ENCODE peak calls at places on chromosomes 12 and 14, in eight cellular contexts. One of them, this sample, is unnamed.

GRCh38 chr14:105528859-105529505 is 2.6 kb downstream of the TMEM121 start:
- DNase-seq in activated B cell treated with CpG ODN at 0.5 μM for 24 hours: no peak
- DNase-seq in spleen: peak
- DNase-seq in GM12865: peak
- DNase-seq in WTC11: no peak
- DNase-seq in progenitor cell of endocrine pancreas: no peak
- DNase-seq in mesothelial cell of epicardium: no peak
- DNase-seq in esophagus squamous epithelium: no peak
- DNase-seq in this sample: peak

GRCh38 chr14:77302926-77303325 is 17.8 kb downstream of the POMT2 start:
- DNase-seq in activated B cell treated with CpG ODN at 0.5 μM for 24 hours: no peak
- DNase-seq in spleen: no peak
- DNase-seq in GM12865: peak
- DNase-seq in WTC11: no peak
- DNase-seq in progenitor cell of endocrine pancreas: no peak
- DNase-seq in mesothelial cell of epicardium: no peak
- DNase-seq in esophagus squamous epithelium: no peak
- DNase-seq in this sample: peak

GRCh38 chr12:53999596-54000104 is 311 bp upstream of the HOXC9 start:
- DNase-seq in activated B cell treated with CpG ODN at 0.5 μM for 24 hours: no peak
- DNase-seq in spleen: no peak
- DNase-seq in GM12865: no peak
- DNase-seq in WTC11: no peak
- DNase-seq in progenitor cell of endocrine pancreas: no peak
- DNase-seq in mesothelial cell of epicardium: no peak
- DNase-seq in esophagus squamous epithelium: no peak
- DNase-seq in this sample: peak

GRCh38 chr14:38646391-38646790 is 390.5 kb upstream of the CLEC14A start:
- DNase-seq in activated B cell treated with CpG ODN at 0.5 μM for 24 hours: no peak
- DNase-seq in spleen: peak
- DNase-seq in GM12865: no peak
- DNase-seq in WTC11: no peak
- DNase-seq in progenitor cell of endocrine pancreas: no peak
- DNase-seq in mesothelial cell of epicardium: no peak
- DNase-seq in esophagus squamous epithelium: no peak
- DNase-seq in this sample: no peak

GRCh38 chr12:89453121-89453520 is 71.5 kb downstream of the GALNT4 start:
- DNase-seq in activated B cell treated with CpG ODN at 0.5 μM for 24 hours: no peak
- DNase-seq in spleen: no peak
- DNase-seq in GM12865: no peak
- DNase-seq in WTC11: no peak
- DNase-seq in progenitor cell of endocrine pancreas: no peak
- DNase-seq in mesothelial cell of epicardium: no peak
- DNase-seq in esophagus squamous epithelium: no peak
- DNase-seq in this sample: no peak

GRCh38 chr12:25433581-25434325 is 119.3 kb downstream of the LMNTD1 start:
- DNase-seq in activated B cell treated with CpG ODN at 0.5 μM for 24 hours: no peak
- DNase-seq in spleen: no peak
- DNase-seq in GM12865: no peak
- DNase-seq in WTC11: no peak
- DNase-seq in progenitor cell of endocrine pancreas: no peak
- DNase-seq in mesothelial cell of epicardium: no peak
- DNase-seq in esophagus squamous epithelium: no peak
- DNase-seq in this sample: no peak

GRCh38 chr14:105627701-105628100 is 101.3 kb downstream of the TMEM121 start:
- DNase-seq in activated B cell treated with CpG ODN at 0.5 μM for 24 hours: no peak
- DNase-seq in spleen: no peak
- DNase-seq in GM12865: no peak
- DNase-seq in WTC11: no peak
- DNase-seq in progenitor cell of endocrine pancreas: no peak
- DNase-seq in mesothelial cell of epicardium: no peak
- DNase-seq in esophagus squamous epithelium: no peak
- DNase-seq in this sample: no peak

GRCh38 chr12:54958048-54958658 is 26.4 kb downstream of the TESPA1 start:
- DNase-seq in activated B cell treated with CpG ODN at 0.5 μM for 24 hours: no peak
- DNase-seq in spleen: no peak
- DNase-seq in GM12865: peak
- DNase-seq in WTC11: peak
- DNase-seq in progenitor cell of endocrine pancreas: peak
- DNase-seq in mesothelial cell of epicardium: peak
- DNase-seq in esophagus squamous epithelium: no peak
- DNase-seq in this sample: peak

GRCh38 chr12:76186507-76186906 is 102.0 kb upstream of the NAP1L1 start:
- DNase-seq in activated B cell treated with CpG ODN at 0.5 μM for 24 hours: no peak
- DNase-seq in spleen: no peak
- DNase-seq in GM12865: no peak
- DNase-seq in WTC11: no peak
- DNase-seq in progenitor cell of endocrine pancreas: no peak
- DNase-seq in mesothelial cell of epicardium: no peak
- DNase-seq in esophagus squamous epithelium: no peak
- DNase-seq in this sample: no peak

GRCh38 chr12:76178461-76178860 is 94.0 kb upstream of the NAP1L1 start:
- DNase-seq in activated B cell treated with CpG ODN at 0.5 μM for 24 hours: no peak
- DNase-seq in spleen: no peak
- DNase-seq in GM12865: no peak
- DNase-seq in WTC11: no peak
- DNase-seq in progenitor cell of endocrine pancreas: no peak
- DNase-seq in mesothelial cell of epicardium: no peak
- DNase-seq in esophagus squamous epithelium: no peak
- DNase-seq in this sample: no peak

GRCh38 chr12:76176935-76177334 is 92.5 kb upstream of the NAP1L1 start:
- DNase-seq in activated B cell treated with CpG ODN at 0.5 μM for 24 hours: no peak
- DNase-seq in spleen: no peak
- DNase-seq in GM12865: no peak
- DNase-seq in WTC11: no peak
- DNase-seq in progenitor cell of endocrine pancreas: no peak
- DNase-seq in mesothelial cell of epicardium: no peak
- DNase-seq in esophagus squamous epithelium: no peak
- DNase-seq in this sample: no peak

GRCh38 chr12:76183459-76184186 is 99.1 kb upstream of the NAP1L1 start:
- DNase-seq in activated B cell treated with CpG ODN at 0.5 μM for 24 hours: no peak
- DNase-seq in spleen: no peak
- DNase-seq in GM12865: peak
- DNase-seq in WTC11: no peak
- DNase-seq in progenitor cell of endocrine pancreas: no peak
- DNase-seq in mesothelial cell of epicardium: no peak
- DNase-seq in esophagus squamous epithelium: no peak
- DNase-seq in this sample: peak

DNA sequence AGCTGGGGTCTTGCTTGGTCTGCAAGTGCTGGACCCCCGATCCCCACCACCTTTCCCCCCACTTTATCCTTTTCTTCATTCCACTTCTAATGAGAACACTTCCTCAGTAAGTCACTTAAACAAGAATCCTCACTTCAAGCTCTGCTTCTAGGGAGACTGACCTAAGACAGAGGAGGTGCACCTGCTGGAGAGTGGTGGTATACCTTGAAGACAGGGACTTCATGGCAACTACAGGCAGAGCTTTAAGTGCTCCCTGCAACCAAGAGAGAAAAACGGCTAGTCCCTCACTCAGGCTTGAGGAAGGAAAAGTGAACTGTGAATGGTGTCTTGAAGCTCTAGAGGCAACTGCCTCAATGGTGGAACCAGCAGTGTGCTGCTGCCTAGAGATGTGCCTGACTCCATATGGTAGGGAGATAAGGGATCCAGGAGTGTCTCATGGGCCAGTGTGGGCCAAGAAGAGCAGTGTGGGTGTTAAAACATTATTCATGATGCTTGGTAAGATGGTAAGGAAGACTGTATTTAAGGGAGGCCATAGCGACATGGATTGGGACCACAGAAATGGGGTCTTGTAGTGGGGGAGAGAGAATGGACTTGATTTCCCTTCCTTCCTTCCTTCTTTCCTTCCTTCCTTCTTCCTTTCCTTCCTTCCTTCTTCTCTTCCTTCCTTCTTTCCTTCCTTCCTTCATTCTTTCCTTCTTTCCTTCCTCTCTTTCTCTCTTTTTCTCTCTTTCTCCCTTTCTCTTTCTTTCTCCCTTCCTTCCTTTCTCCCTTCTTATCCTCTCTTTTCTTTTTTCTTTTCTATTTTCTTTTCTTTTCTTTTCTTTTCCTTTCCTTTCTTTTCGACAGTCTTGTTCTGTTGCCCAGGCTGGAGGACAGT is 96.2 kb upstream of the NAP1L1 start:
- DNase-seq in activated B cell treated with CpG ODN at 0.5 μM for 24 hours: no peak
- DNase-seq in spleen: no peak
- DNase-seq in GM12865: peak
- DNase-seq in WTC11: no peak
- DNase-seq in progenitor cell of endocrine pancreas: no peak
- DNase-seq in mesothelial cell of epicardium: no peak
- DNase-seq in esophagus squamous epithelium: no peak
- DNase-seq in this sample: no peak
- TF ChIP-seq CTCF in activated B cell treated with CpG ODN at 0.5 μM for 24 hours: no peak
- TF ChIP-seq CTCF in spleen: no peak
- TF ChIP-seq CTCF in GM12865: peak
- TF ChIP-seq CTCF in WTC11: no peak
- TF ChIP-seq CTCF in progenitor cell of endocrine pancreas: no peak
- TF ChIP-seq CTCF in mesothelial cell of epicardium: no peak
- TF ChIP-seq CTCF in esophagus squamous epithelium: no peak
- TF ChIP-seq CTCF in this sample: no peak

GRCh38 chr12:112468041-112468440 is 49.3 kb downstream of the PTPN11 start:
- DNase-seq in activated B cell treated with CpG ODN at 0.5 μM for 24 hours: no peak
- DNase-seq in spleen: no peak
- DNase-seq in GM12865: no peak
- DNase-seq in WTC11: no peak
- DNase-seq in progenitor cell of endocrine pancreas: no peak
- DNase-seq in mesothelial cell of epicardium: no peak
- DNase-seq in esophagus squamous epithelium: no peak
- DNase-seq in this sample: no peak

GRCh38 chr12:112473056-112473455 is 54.3 kb downstream of the PTPN11 start:
- DNase-seq in activated B cell treated with CpG ODN at 0.5 μM for 24 hours: no peak
- DNase-seq in spleen: no peak
- DNase-seq in GM12865: peak
- DNase-seq in WTC11: no peak
- DNase-seq in progenitor cell of endocrine pancreas: no peak
- DNase-seq in mesothelial cell of epicardium: no peak
- DNase-seq in esophagus squamous epithelium: no peak
- DNase-seq in this sample: peak
- TF ChIP-seq CTCF in activated B cell treated with CpG ODN at 0.5 μM for 24 hours: no peak
- TF ChIP-seq CTCF in spleen: no peak
- TF ChIP-seq CTCF in GM12865: peak
- TF ChIP-seq CTCF in WTC11: no peak
- TF ChIP-seq CTCF in progenitor cell of endocrine pancreas: peak
- TF ChIP-seq CTCF in mesothelial cell of epicardium: no peak
- TF ChIP-seq CTCF in esophagus squamous epithelium: no peak
- TF ChIP-seq CTCF in this sample: no peak

GRCh38 chr12:6342140-6342889 is 439 bp upstream of the TNFRSF1A start:
- DNase-seq in activated B cell treated with CpG ODN at 0.5 μM for 24 hours: no peak
- DNase-seq in spleen: no peak
- DNase-seq in GM12865: no peak
- DNase-seq in WTC11: no peak
- DNase-seq in progenitor cell of endocrine pancreas: no peak
- DNase-seq in mesothelial cell of epicardium: no peak
- DNase-seq in esophagus squamous epithelium: no peak
- DNase-seq in this sample: no peak

GRCh38 chr12:6338955-6339761 is 2.7 kb downstream of the TNFRSF1A start:
- DNase-seq in activated B cell treated with CpG ODN at 0.5 μM for 24 hours: no peak
- DNase-seq in spleen: no peak
- DNase-seq in GM12865: no peak
- DNase-seq in WTC11: no peak
- DNase-seq in progenitor cell of endocrine pancreas: no peak
- DNase-seq in mesothelial cell of epicardium: no peak
- DNase-seq in esophagus squamous epithelium: no peak
- DNase-seq in this sample: no peak

GRCh38 chr12:6341439-6342139 is at the start of gene TNFRSF1A:
- DNase-seq in activated B cell treated with CpG ODN at 0.5 μM for 24 hours: no peak
- DNase-seq in spleen: peak
- DNase-seq in GM12865: peak
- DNase-seq in WTC11: no peak
- DNase-seq in progenitor cell of endocrine pancreas: peak
- DNase-seq in mesothelial cell of epicardium: no peak
- DNase-seq in esophagus squamous epithelium: no peak
- DNase-seq in this sample: peak

GRCh38 chr12:6343518-6343917 is 1.6 kb upstream of the TNFRSF1A start:
- DNase-seq in activated B cell treated with CpG ODN at 0.5 μM for 24 hours: no peak
- DNase-seq in spleen: no peak
- DNase-seq in GM12865: no peak
- DNase-seq in WTC11: no peak
- DNase-seq in progenitor cell of endocrine pancreas: no peak
- DNase-seq in mesothelial cell of epicardium: no peak
- DNase-seq in esophagus squamous epithelium: no peak
- DNase-seq in this sample: no peak

GRCh38 chr12:6340745-6341438 is 984 bp downstream of the TNFRSF1A start:
- DNase-seq in activated B cell treated with CpG ODN at 0.5 μM for 24 hours: no peak
- DNase-seq in spleen: peak
- DNase-seq in GM12865: no peak
- DNase-seq in WTC11: no peak
- DNase-seq in progenitor cell of endocrine pancreas: no peak
- DNase-seq in mesothelial cell of epicardium: no peak
- DNase-seq in esophagus squamous epithelium: no peak
- DNase-seq in this sample: no peak
- TF ChIP-seq CTCF in activated B cell treated with CpG ODN at 0.5 μM for 24 hours: no peak
- TF ChIP-seq CTCF in spleen: no peak
- TF ChIP-seq CTCF in GM12865: no peak
- TF ChIP-seq CTCF in WTC11: no peak
- TF ChIP-seq CTCF in progenitor cell of endocrine pancreas: no peak
- TF ChIP-seq CTCF in mesothelial cell of epicardium: no peak
- TF ChIP-seq CTCF in esophagus squamous epithelium: no peak
- TF ChIP-seq CTCF in this sample: no peak

GRCh38 chr14:20557212-20557542 is 3.7 kb downstream of the RNASE9 start:
- DNase-seq in activated B cell treated with CpG ODN at 0.5 μM for 24 hours: no peak
- DNase-seq in spleen: no peak
- DNase-seq in GM12865: no peak
- DNase-seq in WTC11: no peak
- DNase-seq in progenitor cell of endocrine pancreas: no peak
- DNase-seq in mesothelial cell of epicardium: no peak
- DNase-seq in esophagus squamous epithelium: no peak
- DNase-seq in this sample: no peak

GRCh38 chr14:20564501-20564997 is 3.7 kb upstream of the RNASE9 start:
- DNase-seq in activated B cell treated with CpG ODN at 0.5 μM for 24 hours: no peak
- DNase-seq in spleen: no peak
- DNase-seq in GM12865: no peak
- DNase-seq in WTC11: peak
- DNase-seq in progenitor cell of endocrine pancreas: no peak
- DNase-seq in mesothelial cell of epicardium: no peak
- DNase-seq in esophagus squamous epithelium: no peak
- DNase-seq in this sample: no peak

GRCh38 chr14:20559461-20559904 is 1.4 kb downstream of the RNASE9 start:
- DNase-seq in activated B cell treated with CpG ODN at 0.5 μM for 24 hours: no peak
- DNase-seq in spleen: no peak
- DNase-seq in GM12865: no peak
- DNase-seq in WTC11: no peak
- DNase-seq in progenitor cell of endocrine pancreas: no peak
- DNase-seq in mesothelial cell of epicardium: no peak
- DNase-seq in esophagus squamous epithelium: no peak
- DNase-seq in this sample: no peak

GRCh38 chr14:20563966-20564365 is 3.1 kb upstream of the RNASE9 start:
- DNase-seq in activated B cell treated with CpG ODN at 0.5 μM for 24 hours: no peak
- DNase-seq in spleen: no peak
- DNase-seq in GM12865: no peak
- DNase-seq in WTC11: no peak
- DNase-seq in progenitor cell of endocrine pancreas: no peak
- DNase-seq in mesothelial cell of epicardium: no peak
- DNase-seq in esophagus squamous epithelium: no peak
- DNase-seq in this sample: no peak

DNA sequence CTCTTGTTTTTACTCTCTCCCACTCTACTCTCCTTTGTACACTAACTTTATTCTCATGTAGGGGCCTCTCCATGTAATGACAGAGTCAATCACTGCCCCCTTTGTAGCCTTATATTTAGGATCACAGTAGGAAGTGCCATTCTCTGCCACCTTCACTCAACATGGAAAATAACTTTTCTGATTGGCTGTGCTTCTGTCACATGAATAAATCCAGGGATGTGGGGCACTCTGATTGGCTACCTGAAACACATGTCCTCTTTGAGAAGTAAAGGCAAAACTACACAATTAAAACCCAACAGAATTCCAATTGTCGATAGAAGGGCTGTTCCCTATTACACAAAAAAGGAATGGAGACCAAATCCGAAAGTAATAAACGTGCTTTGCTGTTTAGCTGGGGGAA is at the start of gene RNASE9:
- DNase-seq in activated B cell treated with CpG ODN at 0.5 μM for 24 hours: no peak
- DNase-seq in spleen: no peak
- DNase-seq in GM12865: no peak
- DNase-seq in WTC11: no peak
- DNase-seq in progenitor cell of endocrine pancreas: no peak
- DNase-seq in mesothelial cell of epicardium: no peak
- DNase-seq in esophagus squamous epithelium: no peak
- DNase-seq in this sample: no peak
- TF ChIP-seq CTCF in activated B cell treated with CpG ODN at 0.5 μM for 24 hours: no peak
- TF ChIP-seq CTCF in spleen: no peak
- TF ChIP-seq CTCF in GM12865: no peak
- TF ChIP-seq CTCF in WTC11: no peak
- TF ChIP-seq CTCF in progenitor cell of endocrine pancreas: no peak
- TF ChIP-seq CTCF in mesothelial cell of epicardium: no peak
- TF ChIP-seq CTCF in esophagus squamous epithelium: no peak
- TF ChIP-seq CTCF in this sample: no peak